ENCODE peak calls at places on chromosomes 5 and 9, in seven cellular contexts. L is activated CD4-positive, alpha-beta memory T cell treated with anti-CD3 and anti-CD28 coated beads, Interleukin-2, amount 10 ng/mL, durations not matched to agents 7 days and 5 days; P is GM04504; U is NCI-H1436 treated with DMSO at 0.1 percent for 48 hours; A is MCF 10A; C is H54; W is stimulated activated CD4-positive, alpha-beta T cell treated with anti-CD3 and anti-CD28 coated beads, Interleukin-4, amount 100 ng/mL, for 4 hours. M is an unnamed sample.

GRCh38 chr5:157459715-157460599 is at the start of gene NIPAL4:
- DNase-seq in L (no peak), P (no peak), C (no peak), W (peak; percentile 43), U (no peak), A (peak; percentile 32), M (peak; percentile 16)

GRCh38 chr5:120848883-120849282 is 384.8 kb downstream of the PRR16 start:
- DNase-seq in L (no peak), P (no peak), U (no peak), A (no peak), W (no peak), C (no peak), M (no peak)

GRCh38 chr9:72997387-72997995 is 44.6 kb upstream of the ALDH1A1 start:
- DNase-seq in C (no peak), P (no peak), A (no peak), L (no peak), W (no peak), U (no peak), M (no peak)

GRCh38 chr9:94649100-94649855 is 10.0 kb upstream of the FBP1 start:
- DNase-seq in W (no peak), L (no peak), C (peak; percentile 85), U (no peak), P (peak; percentile 71), A (peak; percentile 53), M (peak; percentile 29)

GRCh38 chr9:137880976-137881530 is 3.5 kb downstream of the CACNA1B start:
- DNase-seq in U (no peak), W (no peak), C (no peak), A (no peak), L (no peak), P (no peak), M (no peak)

GRCh38 chr9:82600536-82601271 is 462.2 kb downstream of the RASEF start:
- DNase-seq in W (no peak), L (no peak), P (no peak), A (no peak), U (no peak), C (no peak), M (no peak)

GRCh38 chr9:101567725-101567993 is 27.1 kb downstream of the PPP3R2 start:
- DNase-seq in A (no peak), C (no peak), W (no peak), U (no peak), L (no peak), P (no peak), M (no peak)

GRCh38 chr9:68841292-68842052 is 136.4 kb downstream of the PIP5K1B start:
- DNase-seq in L (no peak), C (no peak), P (no peak), A (no peak), W (no peak), U (no peak), M (no peak)

GRCh38 chr5:108212775-108213346 is 169.0 kb downstream of the FBXL17 start:
- DNase-seq in U (no peak), W (no peak), A (peak; percentile 52), P (no peak), L (no peak), C (no peak), M (peak; percentile 29)

GRCh38 chr5:118366429-118366828 is 621.9 kb downstream of the DTWD2 start:
- DNase-seq in A (no peak), W (no peak), L (no peak), P (no peak), U (no peak), C (no peak), M (no peak)

GRCh38 chr5:15105799-15106393 is 234.3 kb upstream of the ANKH start:
- DNase-seq in W (no peak), L (peak; percentile 31), A (peak; percentile 67), C (peak; percentile 49), U (no peak), P (peak; percentile 27), M (peak; percentile 59)

M was measured in fibroblast of villous mesenchyme.